ENCODE peak calls at places on chromosomes 4 and X, in eight cellular contexts. Z is GM23338, F is left ventricle myocardium inferior, G is A549, A is GM06990, M is H7, R is psoas muscle, C is cardiac muscle cell. O is an unnamed sample.

GRCh38 chrX:132271330-132271729 is 52.1 kb upstream of the RAP2C start:
- DNase-seq in F (no peak), Z (no peak), A (no peak), M (no peak), G (no peak), C (no peak), R (peak; percentile 43), O (no peak)

GRCh38 chrX:109797311-109797975 is 64.4 kb upstream of the ACSL4 start:
- DNase-seq in C (no peak), G (no peak), M (no peak), F (no peak), R (no peak), A (no peak), Z (no peak), O (no peak)

GRCh38 chr4:182179105-182179504 is 64.1 kb upstream of the TENM3 start:
- DNase-seq in A (no peak), F (no peak), Z (peak; percentile 35), G (no peak), M (no peak), R (no peak), C (no peak), O (peak; percentile 67)

GRCh38 chr4:17186916-17187315 is 288.5 kb upstream of the LDB2 start:
- DNase-seq in Z (peak; percentile 26), R (no peak), C (no peak), F (peak; percentile 12), A (no peak), M (peak; percentile 10), G (no peak), O (no peak)

GRCh38 chr4:77248805-77249204 is 91.8 kb downstream of the CCNG2 start:
- DNase-seq in R (no peak), G (no peak), C (no peak), F (no peak), Z (no peak), A (no peak), M (no peak), O (no peak)

GRCh38 chrX:69238153-69238959 is 73.1 kb upstream of the PJA1 start:
- DNase-seq in F (peak; percentile 31), Z (no peak), R (peak; percentile 77), G (no peak), A (no peak), C (peak; percentile 37), M (no peak), O (no peak)

GRCh38 chr4:173527103-173527876 is 2.7 kb downstream of the HAND2 start:
- DNase-seq in Z (peak; percentile 82), M (peak; percentile 85), A (no peak), F (no peak), G (no peak), C (peak; percentile 55), R (no peak), O (no peak)

GRCh38 chr4:27791640-27792039 is 931.0 kb downstream of the STIM2 start:
- DNase-seq in M (no peak), G (no peak), F (no peak), Z (no peak), C (no peak), A (no peak), R (no peak), O (peak; percentile 95)

GRCh38 chr4:80331693-80332092 is 3.8 kb upstream of the CFAP299 start:
- DNase-seq in R (no peak), M (no peak), C (no peak), G (no peak), Z (no peak), A (no peak), F (no peak), O (no peak)

GRCh38 chr4:620201-620600 is 5.2 kb upstream of the PDE6B start:
- DNase-seq in Z (no peak), G (no peak), A (no peak), M (no peak), R (no peak), F (no peak), C (no peak), O (no peak)

GRCh38 chrX:109943092-109943739 is 59.7 kb upstream of the TMEM164 start:
- DNase-seq in A (no peak), G (no peak), F (no peak), C (no peak), R (no peak), Z (no peak), M (no peak), O (no peak)

GRCh38 chr4:46329118-46329976 is 60.6 kb downstream of the GABRA2 start:
- DNase-seq in F (no peak), Z (peak; percentile 87), A (no peak), M (peak; percentile 3), C (peak; percentile 67), R (no peak), G (no peak), O (no peak)

GRCh38 chr4:148053298-148054003 is 321.6 kb downstream of the ARHGAP10 start:
- DNase-seq in Z (no peak), G (no peak), A (no peak), R (no peak), C (no peak), M (no peak), F (peak; percentile 43), O (no peak)

GRCh38 chrX:68894513-68895338 is 65.9 kb downstream of the EFNB1 start:
- DNase-seq in C (peak; percentile 77), M (peak; percentile 74), G (no peak), R (peak; percentile 79), A (no peak), Z (peak; percentile 35), F (peak; percentile 62), O (no peak)

GRCh38 chr4:128338634-128339355 is 51.2 kb upstream of the PGRMC2 start:
- DNase-seq in F (no peak), G (no peak), M (no peak), A (no peak), Z (no peak), C (no peak), R (no peak), O (peak; percentile 71)

GRCh38 chr4:180116840-180117239 is 2126.4 kb upstream of the TENM3 start:
- DNase-seq in F (no peak), G (no peak), A (no peak), Z (no peak), C (no peak), M (no peak), R (no peak), O (no peak)

GRCh38 chr4:149754526-149754925 is 61.1 kb downstream of the IQCM start:
- DNase-seq in A (no peak), M (no peak), F (no peak), C (no peak), G (no peak), R (no peak), Z (no peak), O (peak; percentile 23)

DNA sequence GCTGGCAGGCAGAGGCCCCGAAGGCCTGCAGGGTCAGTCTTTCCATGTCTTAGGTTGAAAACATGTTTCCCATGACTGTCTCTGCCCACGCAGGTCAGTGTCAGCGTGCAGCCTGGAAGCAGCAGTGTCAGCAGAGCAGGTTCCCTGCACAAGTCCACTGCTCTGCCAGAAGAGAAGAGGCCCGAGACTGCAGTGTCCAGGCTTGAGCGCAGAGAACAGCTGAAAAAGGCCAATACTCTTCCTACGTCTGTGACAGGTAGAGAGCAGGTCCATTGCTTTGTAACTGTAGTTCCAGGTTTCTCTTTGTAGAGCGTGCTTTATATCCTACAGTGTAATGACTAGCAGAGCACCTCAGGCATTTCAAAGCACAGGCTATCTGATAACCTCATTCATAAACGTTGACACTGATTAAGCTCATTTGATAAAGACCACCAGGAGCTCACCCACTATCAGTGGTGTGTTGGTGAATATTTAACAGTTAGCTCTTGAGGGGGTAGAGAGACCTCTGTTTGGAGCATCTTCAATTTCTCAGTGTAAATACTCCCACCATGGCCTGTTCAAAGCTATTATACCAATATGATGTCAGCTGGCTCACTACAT is 63.2 kb downstream of the AASDH start:
- DNase-seq in M (no peak), G (no peak), F (no peak), C (no peak), A (no peak), R (no peak), Z (no peak), O (no peak)
- H3K4me3 ChIP-seq in M (no peak overlapping the region), G (no peak overlapping the region), F (no peak overlapping the region), C (no peak overlapping the region), A (no peak overlapping the region), R (no peak overlapping the region), Z (no peak overlapping the region), O (no peak overlapping the region)

DNA sequence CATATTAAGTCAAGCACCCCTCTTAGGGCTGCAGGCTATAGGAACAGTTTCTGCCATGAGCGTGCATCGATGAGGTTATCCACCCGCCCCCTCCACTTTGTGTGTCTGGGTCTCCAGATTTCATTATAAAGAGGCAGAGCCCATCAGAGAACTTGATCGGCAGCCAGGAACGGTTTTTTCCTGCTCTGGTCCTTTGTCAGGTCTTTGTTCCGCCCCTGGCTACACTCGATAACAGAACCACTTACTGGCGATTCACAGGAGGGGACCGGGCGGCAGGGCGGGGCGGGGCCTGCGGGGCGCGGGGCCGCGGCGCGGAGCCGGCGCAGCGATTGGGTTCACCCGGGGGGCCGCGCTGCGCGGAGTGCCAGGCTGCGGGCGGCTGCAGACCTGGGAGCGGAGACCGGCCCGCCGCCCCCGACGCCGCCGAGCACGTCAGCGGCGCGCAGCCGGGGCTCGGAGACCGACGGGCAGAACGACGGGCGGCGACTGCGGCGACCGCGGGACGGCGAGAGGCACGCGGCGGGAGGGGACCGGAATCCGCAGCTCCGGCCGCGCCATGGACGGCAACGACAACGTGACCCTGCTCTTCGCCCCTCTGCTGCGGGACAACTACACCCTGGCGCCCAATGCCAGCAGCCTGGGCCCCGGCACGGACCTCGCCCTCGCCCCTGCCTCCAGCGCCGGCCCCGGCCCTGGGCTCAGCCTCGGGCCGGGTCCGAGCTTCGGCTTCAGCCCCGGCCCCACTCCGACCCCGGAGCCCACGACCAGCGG is at the start of gene SLC10A4:
- DNase-seq in F (no peak), Z (peak; percentile 70), M (peak; percentile 88), G (peak; percentile 50), R (no peak), C (peak; percentile 67), A (peak; percentile 11), O (no peak)
- H3K4me3 ChIP-seq in F (peak within 1 kb of the TSS; percentile 59), Z (peak within 1 kb of the TSS; percentile 69), M (peak within 1 kb of the TSS; percentile 64), G (peak within 1 kb of the TSS; percentile 76), R (peak within 1 kb of the TSS; percentile 54), C (peak within 1 kb of the TSS; percentile 31), A (no peak within 1 kb of the TSS), O (peak within 1 kb of the TSS; percentile 23)

DNA sequence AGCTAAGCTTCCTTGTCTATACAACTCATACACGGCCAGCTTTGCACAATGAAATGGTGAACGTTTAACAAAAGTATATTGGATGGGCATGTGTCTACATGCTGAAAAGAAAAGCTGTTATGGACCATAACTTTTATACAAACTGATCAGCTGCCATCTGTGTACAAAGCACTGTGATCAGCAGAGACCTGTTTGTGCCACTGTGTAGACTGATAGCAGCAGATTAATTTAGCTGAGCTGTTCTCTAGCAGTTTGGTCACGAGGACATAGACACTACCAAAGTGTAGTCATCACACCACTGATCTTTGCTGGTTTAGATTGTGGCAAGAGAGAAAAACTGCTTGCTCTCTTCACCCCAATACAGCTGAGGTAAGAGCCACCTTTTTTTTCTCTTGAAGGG is 124.5 kb downstream of the RAPGEF2 start:
- DNase-seq in F (no peak), Z (no peak), G (no peak), A (no peak), M (no peak), C (no peak), R (no peak), O (no peak)
- H3K4me3 ChIP-seq in F (peak overlapping the region; percentile 64), Z (no peak overlapping the region), G (no peak overlapping the region), A (no peak overlapping the region), M (no peak overlapping the region), C (no peak overlapping the region), R (peak overlapping the region; percentile 66), O (no peak overlapping the region)

DNA sequence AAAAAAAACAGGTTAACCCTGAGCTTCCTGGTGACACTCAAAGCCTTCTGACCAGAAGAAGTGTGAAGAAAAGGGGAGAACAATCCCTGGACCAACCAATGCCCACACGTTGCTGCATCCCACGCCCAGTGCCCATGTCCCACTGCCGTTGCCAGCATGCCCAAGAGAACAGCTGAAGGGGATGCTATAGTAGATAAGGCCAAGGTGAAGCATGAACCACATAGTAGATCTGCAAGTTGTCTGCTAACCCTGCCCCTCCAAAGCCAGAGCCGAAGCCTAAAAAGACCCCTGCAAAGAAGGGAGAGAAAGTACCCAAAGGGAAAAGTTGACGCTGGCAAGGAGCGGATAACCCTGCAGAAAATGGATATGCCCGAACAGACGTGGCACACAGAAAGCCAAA is 11.3 kb upstream of the CD38 start:
- DNase-seq in M (no peak), A (no peak), C (no peak), Z (no peak), G (no peak), F (no peak), R (no peak), O (no peak)
- H3K4me3 ChIP-seq in M (no peak overlapping the region), A (no peak overlapping the region), C (no peak overlapping the region), Z (no peak overlapping the region), G (no peak overlapping the region), F (no peak overlapping the region), R (no peak overlapping the region), O (no peak overlapping the region)

O was measured in skeletal muscle cell.